ENCODE peak calls at places on chromosomes 13 and 19, in seven cellular contexts. P is suprapubic skin, X is tibial artery, C is mesendoderm, O is GM23248, I is SJSA1, Z is ovary. M is an unnamed sample.
A peak's percentile ranks its signal among the peaks of the same experiment; 100 is the strongest.

GRCh38 chr13:42561752-42562467 is 12.0 kb upstream of the TNFSF11 start:
- DNase-seq in O (no peak), P (no peak), I (no peak), C (no peak), X (no peak), Z (no peak), M (no peak)

GRCh38 chr19:35272122-35272715 is 3.5 kb downstream of the USF2 start:
- DNase-seq in I (no peak), C (no peak), P (no peak), Z (no peak), O (no peak), X (peak; percentile 60), M (no peak)

GRCh38 chr13:26305676-26306075 is 51.7 kb downstream of the CDK8 start:
- DNase-seq in Z (no peak), P (no peak), O (no peak), C (no peak), X (no peak), I (no peak), M (no peak)

GRCh38 chr19:35963514-35963913 is 27.3 kb downstream of the LRFN3 start:
- DNase-seq in Z (no peak), C (peak; percentile 76), O (peak; percentile 74), P (no peak), X (no peak), I (peak; percentile 16), M (no peak)

GRCh38 chr19:3578390-3578789 is 5.6 kb downstream of the HMG20B start:
- DNase-seq in Z (no peak), C (no peak), P (no peak), O (no peak), I (no peak), X (no peak), M (no peak)

GRCh38 chr19:39506944-39507714 is 7.8 kb upstream of the SELENOV start:
- DNase-seq in P (no peak), O (peak; percentile 79), Z (no peak), X (no peak), I (peak; percentile 21), C (peak; percentile 86), M (no peak)

GRCh38 chr19:38303517-38304351 is at the start of gene C19orf33:
- DNase-seq in I (no peak), P (no peak), X (no peak), Z (no peak), C (peak; percentile 71), O (peak; percentile 22), M (no peak)

GRCh38 chr13:73397486-73398020 is 338.7 kb downstream of the KLF5 start:
- DNase-seq in X (no peak), I (no peak), Z (no peak), O (no peak), P (no peak), C (no peak), M (no peak)

GRCh38 chr19:45878043-45878794 is 7.7 kb downstream of the IRF2BP1 start:
- DNase-seq in O (no peak), P (no peak), C (no peak), X (no peak), I (no peak), Z (no peak), M (no peak)

GRCh38 chr13:93535256-93535655 is 308.6 kb downstream of the GPC6 start:
- DNase-seq in I (no peak), O (peak; percentile 85), Z (no peak), C (no peak), P (no peak), X (no peak), M (no peak)

GRCh38 chr13:72400859-72401258 is 326.6 kb downstream of the MZT1 start:
- DNase-seq in P (no peak), O (no peak), C (no peak), Z (no peak), X (no peak), I (no peak), M (no peak)

GRCh38 chr19:8552810-8553209 is 24.4 kb downstream of the MYO1F start:
- DNase-seq in C (peak; percentile 84), I (no peak), P (no peak), O (no peak), X (no peak), Z (no peak), M (no peak)

GRCh38 chr13:60012503-60012902 is 151.2 kb downstream of the DIAPH3 start:
- DNase-seq in Z (no peak), I (no peak), X (no peak), P (no peak), C (peak; percentile 23), O (no peak), M (no peak)

GRCh38 chr19:3852614-3853254 is 16.1 kb downstream of the ZFR2 start:
- DNase-seq in X (no peak), O (peak; percentile 58), P (no peak), I (peak; percentile 67), C (peak; percentile 74), Z (no peak), M (no peak)

GRCh38 chr13:37869506-37869755 is 141 bp downstream of the TRPC4 start:
- DNase-seq in Z (peak; percentile 15), X (no peak), O (no peak), P (no peak), C (peak; percentile 62), I (no peak), M (no peak)

GRCh38 chr19:52941941-52942370 is 18.7 kb upstream of the ZNF888 start:
- DNase-seq in X (peak; percentile 38), O (peak; percentile 63), I (no peak), C (peak; percentile 63), Z (peak; percentile 40), P (peak; percentile 77), M (no peak)

GRCh38 chr13:23289917-23290357 is 109.2 kb downstream of the SGCG start:
- DNase-seq in C (no peak), X (no peak), I (no peak), O (peak; percentile 77), Z (no peak), P (no peak), M (no peak)

DNA sequence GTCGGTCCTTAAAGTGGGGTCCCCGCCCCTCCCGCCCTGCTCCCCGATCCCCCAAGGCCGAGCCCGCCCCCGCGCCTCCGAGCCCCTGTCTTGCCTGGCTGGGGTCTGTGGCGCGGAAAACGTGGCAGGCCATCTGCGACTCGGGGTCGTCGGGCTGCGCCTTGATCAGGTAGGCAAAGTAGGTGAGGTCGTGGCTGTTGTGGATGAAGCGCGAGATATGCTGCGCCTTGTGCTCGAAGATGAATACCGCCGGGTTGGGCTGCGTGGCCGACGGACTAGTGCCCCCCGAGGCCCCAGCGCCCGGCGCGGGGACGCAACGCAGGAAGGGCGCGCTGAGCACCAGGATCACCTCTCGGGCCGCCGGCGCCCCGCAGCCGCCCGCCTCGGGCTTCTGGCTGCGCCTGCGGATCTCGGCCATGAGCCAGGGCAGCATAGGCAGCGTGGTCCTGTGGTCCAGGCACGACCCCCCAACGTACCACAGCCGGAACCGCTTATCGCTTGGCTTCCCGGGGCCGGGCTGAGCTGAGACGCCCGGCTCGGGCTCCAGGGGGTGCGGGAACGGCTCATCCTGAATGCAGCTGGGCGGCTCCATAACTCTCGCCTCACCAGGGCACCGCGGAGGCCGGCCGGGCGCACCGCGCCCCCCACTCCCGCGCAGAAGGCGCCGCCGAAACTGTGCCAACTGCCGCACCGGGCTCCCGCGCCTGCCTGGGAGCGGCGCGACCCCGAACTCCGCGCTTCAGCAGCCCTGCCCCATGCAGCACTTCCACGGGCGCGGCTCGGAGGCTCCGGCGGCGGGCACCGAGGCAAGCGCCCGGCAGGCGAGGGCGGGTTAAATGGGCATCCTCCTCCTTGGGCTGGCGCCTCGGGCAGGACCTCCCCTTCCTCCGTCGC is 546 bp downstream of the TBC1D4 start:
- DNase-seq in I (peak; percentile 30), C (peak; percentile 59), P (no peak), O (peak; percentile 70), Z (peak; percentile 42), X (no peak), M (no peak)
- H3K27ac ChIP-seq in I (no peak overlapping the region), C (peak overlapping the region; percentile 88), P (peak overlapping the region; percentile 88), O (peak overlapping the region; percentile 47), Z (peak overlapping the region; percentile 89), X (peak overlapping the region; percentile 51), M (peak overlapping the region; percentile 85)

DNA sequence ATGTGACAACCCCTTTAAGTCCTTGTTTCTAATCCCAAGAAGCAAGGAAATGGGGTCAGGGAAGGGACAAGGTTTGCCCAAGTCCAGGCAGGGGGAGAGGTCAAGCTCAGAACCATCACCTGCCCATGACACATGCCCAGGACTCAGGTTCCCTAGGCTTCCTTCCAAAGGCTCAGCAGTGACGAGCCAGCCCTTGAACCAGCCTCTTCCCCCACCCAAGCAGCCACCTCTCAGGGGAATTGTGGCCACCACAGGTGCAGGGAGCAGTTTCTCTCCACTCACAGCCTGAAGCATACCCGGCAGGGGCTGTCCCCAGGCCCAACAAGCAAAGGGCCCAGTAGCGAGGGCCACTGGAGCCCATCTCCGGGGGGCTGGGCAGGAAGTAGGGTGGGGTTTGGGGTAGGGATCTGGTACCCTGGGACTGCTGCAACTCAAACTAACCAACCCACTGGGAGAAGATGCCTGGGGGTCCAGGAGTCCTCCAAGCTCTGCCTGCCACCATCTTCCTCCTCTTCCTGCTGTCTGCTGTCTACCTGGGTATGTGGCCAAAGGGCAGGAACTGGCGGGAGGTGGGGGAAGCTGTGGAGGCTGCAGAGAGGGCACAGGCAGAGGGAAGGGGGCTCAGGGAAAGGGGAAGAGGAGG is at the start of gene CD79A:
- DNase-seq in X (no peak), Z (no peak), O (no peak), P (no peak), C (no peak), I (no peak), M (no peak)
- H3K4me1 ChIP-seq in X (no peaks in the 10 kb centered on the region), Z (no peaks in the 10 kb centered on the region), O (no peaks in the 10 kb centered on the region), P (no peaks in the 10 kb centered on the region), C (no peaks in the 10 kb centered on the region), I (no peaks in the 10 kb centered on the region), M (no peaks in the 10 kb centered on the region)

DNA sequence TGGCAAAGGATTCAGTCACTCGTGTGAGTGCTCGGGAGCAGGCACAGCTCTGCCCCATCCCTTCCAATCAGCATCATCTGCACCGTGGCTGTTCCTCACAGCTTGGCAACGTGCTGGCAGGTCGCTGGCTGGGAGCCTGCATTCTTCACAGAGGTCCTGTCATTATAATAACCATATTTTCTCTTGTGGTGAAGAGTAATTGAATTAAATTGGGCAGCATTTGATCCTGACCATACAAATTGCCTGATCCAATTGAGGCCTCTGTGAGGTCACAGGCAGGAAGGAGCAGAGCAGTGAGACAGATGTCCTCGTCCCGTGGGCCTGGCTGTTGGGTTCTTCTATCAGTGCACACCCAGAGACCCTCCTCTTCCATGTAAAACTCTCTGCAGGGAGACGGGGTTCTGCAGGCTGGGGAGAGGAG is 407.8 kb downstream of the COG6 start:
- DNase-seq in C (no peak), X (no peak), Z (no peak), I (no peak), O (no peak), P (no peak), M (no peak)
- H3K27me3 ChIP-seq in C (no peaks in the 10 kb centered on the region), X (no peaks in the 10 kb centered on the region), Z (no peaks in the 10 kb centered on the region), I (no peaks in the 10 kb centered on the region), O (no peaks in the 10 kb centered on the region), P (no peaks in the 10 kb centered on the region), M (no peaks in the 10 kb centered on the region)

GRCh38 chr19:18456974-18457373 is 19.0 kb upstream of the ISYNA1 start:
- DNase-seq in O (peak; percentile 75), X (peak; percentile 80), P (no peak), Z (no peak), I (no peak), C (no peak), M (no peak)

GRCh38 chr19:18456279-18456678 is 18.3 kb upstream of the ISYNA1 start:
- DNase-seq in X (no peak), C (no peak), P (no peak), O (no peak), Z (no peak), I (no peak), M (no peak)

GRCh38 chr19:18460900-18461299 is 23.0 kb upstream of the ISYNA1 start:
- DNase-seq in C (no peak), X (no peak), O (no peak), P (no peak), I (no peak), Z (no peak), M (no peak)

GRCh38 chr19:18460313-18460712 is 22.4 kb upstream of the ISYNA1 start:
- DNase-seq in X (peak; percentile 74), P (no peak), Z (peak; percentile 82), C (no peak), I (no peak), O (peak; percentile 77), M (no peak)

GRCh38 chr19:18457478-18458331 is 19.8 kb upstream of the ISYNA1 start:
- DNase-seq in X (no peak), I (no peak), O (no peak), P (no peak), C (peak; percentile 42), Z (no peak), M (no peak)
- H3K27ac ChIP-seq in X (peak overlapping the region; percentile 74), I (no peak overlapping the region), O (no peak overlapping the region), P (no peak overlapping the region), C (no peak overlapping the region), Z (peak overlapping the region; percentile 25), M (peak overlapping the region; percentile 54)